ENCODE peak calls at places on chromosome 1, in nine cellular contexts. P is PC-3, E is upper lobe of right lung, X is cardiac fibroblast, H is GM12864, I is body of pancreas, T is astrocyte of the cerebellum, W is cardiac muscle cell, C is left lung. Q is an unnamed sample.
A peak's percentile ranks its signal among the peaks of the same experiment; 100 is the strongest.

GRCh38 chr1:163131981-163132380 is 62.8 kb downstream of the RGS4 start:
- DNase-seq in P (no peak), E (no peak), X (no peak), H (no peak), I (no peak), T (no peak), W (no peak), C (peak; percentile 31), Q (no peak)

GRCh38 chr1:69688178-69688577 is 120.5 kb downstream of the LRRC7 start:
- DNase-seq in P (no peak), E (no peak), X (no peak), H (no peak), I (no peak), T (no peak), W (no peak), C (no peak), Q (no peak)

GRCh38 chr1:200038987-200039848 is 11.7 kb downstream of the NR5A2 start:
- DNase-seq in P (peak; percentile 71), E (peak; percentile 72), X (no peak), H (no peak), I (peak; percentile 64), T (no peak), W (peak; percentile 59), C (peak; percentile 86), Q (no peak)

GRCh38 chr1:62528015-62528414 is 69.3 kb upstream of the ANGPTL3 start:
- DNase-seq in P (no peak), E (no peak), X (peak; percentile 53), H (no peak), I (peak; percentile 52), T (no peak), W (no peak), C (no peak), Q (no peak)

GRCh38 chr1:245690153-245690552 is 535.4 kb downstream of the KIF26B start:
- DNase-seq in P (no peak), E (no peak), X (no peak), H (no peak), I (no peak), T (peak; percentile 12), W (no peak), C (no peak), Q (peak; percentile 38)

GRCh38 chr1:40478276-40478675 is 1.2 kb downstream of the ZFP69 start:
- DNase-seq in P (no peak), E (no peak), X (no peak), H (no peak), I (no peak), T (no peak), W (no peak), C (no peak), Q (no peak)

GRCh38 chr1:25700626-25701025 is 84.0 kb downstream of the MAN1C1 start:
- DNase-seq in P (no peak), E (no peak), X (peak; percentile 24), H (no peak), I (no peak), T (no peak), W (peak; percentile 41), C (no peak), Q (no peak)

GRCh38 chr1:173122958-173123852 is 72.5 kb upstream of the TNFSF18 start:
- DNase-seq in P (no peak), E (peak; percentile 80), X (peak; percentile 98), H (no peak), I (peak; percentile 40), T (peak; percentile 57), W (peak; percentile 18), C (peak; percentile 77), Q (peak; percentile 96)

GRCh38 chr1:226107471-226108460 is 45.2 kb downstream of the H3-3A start:
- DNase-seq in P (peak; percentile 80), E (no peak), X (no peak), H (no peak), I (no peak), T (no peak), W (no peak), C (no peak), Q (no peak)

GRCh38 chr1:117673405-117673804 is 67.6 kb downstream of the TENT5C start:
- DNase-seq in P (peak; percentile 63), E (no peak), X (peak; percentile 45), H (no peak), I (no peak), T (no peak), W (no peak), C (no peak), Q (peak; percentile 46)

DNA sequence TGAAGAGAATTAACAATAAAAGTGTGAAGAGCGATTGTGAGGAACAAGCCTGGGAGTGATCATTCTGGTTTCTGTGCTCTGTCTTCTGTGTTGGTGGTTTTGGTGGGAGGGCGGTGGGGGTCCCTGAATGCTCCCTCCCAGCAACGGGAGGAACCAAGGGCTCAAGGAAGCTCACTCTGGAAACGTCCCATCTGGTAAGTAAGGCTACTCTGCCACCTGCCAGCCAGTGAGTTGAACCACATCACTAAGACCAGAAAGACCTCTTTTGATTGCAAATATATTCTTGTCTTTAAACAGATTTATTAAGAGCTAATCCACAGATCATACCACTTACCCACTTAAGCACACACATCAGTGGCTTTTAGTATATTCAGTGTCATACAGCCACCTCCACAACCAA is 125.0 kb downstream of the PRDM2 start:
- DNase-seq in P (no peak), E (no peak), X (no peak), H (no peak), I (no peak), T (no peak), W (no peak), C (no peak), Q (peak; percentile 28)
- TF ChIP-seq CTCF in P (peak; percentile 42), E (no peak), X (no peak), H (peak; percentile 13), I (no peak), T (no peak), W (no peak), C (no peak), Q (peak; percentile 41)

GRCh38 chr1:247390116-247390791 is 25.7 kb upstream of the NLRP3 start:
- DNase-seq in P (peak; percentile 98), E (peak; percentile 77), X (peak; percentile 85), H (peak; percentile 95), I (peak; percentile 84), T (peak; percentile 22), W (peak; percentile 81), C (peak; percentile 82), Q (peak; percentile 82)
- H3K4me3 ChIP-seq in P (peak overlapping the region; percentile 26), E (peak overlapping the region; percentile 37), X (peak overlapping the region; percentile 30), H (no peak overlapping the region), I (no peak overlapping the region), T (no peak overlapping the region), W (no peak overlapping the region), C (no peak overlapping the region), Q (peak overlapping the region; percentile 42)

GRCh38 chr1:29341936-29342335 is 105.6 kb downstream of the PTPRU start:
- DNase-seq in P (peak; percentile 17), E (no peak), X (peak; percentile 8), H (no peak), I (no peak), T (no peak), W (peak; percentile 18), C (no peak), Q (peak; percentile 13)
- TF ChIP-seq CTCF in P (peak; percentile 51), E (no peak), X (no peak), H (no peak), I (no peak), T (peak; percentile 38), W (peak; percentile 29), C (no peak), Q (peak; percentile 38)

DNA sequence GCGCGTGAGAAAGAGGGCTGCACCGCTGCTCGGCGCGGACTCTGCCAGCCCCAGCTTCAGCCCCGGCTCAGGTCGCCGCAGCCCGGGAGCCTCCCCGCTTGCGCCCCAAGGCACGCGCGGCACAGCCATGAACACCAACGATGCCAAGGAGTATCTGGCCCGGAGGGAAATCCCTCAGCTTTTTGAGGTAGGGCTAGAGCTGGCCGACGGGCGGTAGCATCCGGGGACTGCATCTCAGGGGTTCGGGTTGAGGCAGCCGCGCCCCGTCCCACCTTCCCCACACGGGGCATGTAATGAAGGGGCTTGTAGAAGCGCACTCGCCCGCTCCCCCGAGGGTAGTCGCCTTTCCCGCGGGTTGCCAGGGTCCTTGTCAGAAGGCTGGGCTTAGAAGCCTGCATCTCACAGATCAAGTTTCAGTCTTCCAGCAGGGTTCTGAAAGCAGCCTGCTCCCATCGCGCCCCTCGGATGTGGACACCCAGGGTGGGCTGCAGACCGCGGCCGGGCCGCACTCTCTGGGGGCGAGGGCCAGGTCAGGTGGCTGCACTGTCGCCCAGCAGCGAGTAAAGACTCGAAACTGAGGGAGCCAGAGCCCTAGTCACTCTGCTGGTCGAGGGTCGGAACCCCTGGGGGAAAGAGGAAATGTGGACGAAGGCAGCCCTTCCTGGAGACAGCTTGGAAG is 507 bp downstream of the AK5 start:
- DNase-seq in P (peak; percentile 23), E (peak; percentile 58), X (peak; percentile 44), H (no peak), I (peak; percentile 7), T (no peak), W (peak; percentile 20), C (no peak), Q (peak; percentile 19)
- H3K4me3 ChIP-seq in P (peak overlapping the region; percentile 85), E (peak overlapping the region; percentile 43), X (peak overlapping the region; percentile 68), H (peak overlapping the region; percentile 29), I (peak overlapping the region; percentile 11), T (peak overlapping the region; percentile 63), W (peak overlapping the region; percentile 69), C (peak overlapping the region; percentile 33), Q (peak overlapping the region; percentile 64)

GRCh38 chr1:231170875-231171274 is 9.0 kb downstream of the TRIM67 start:
- DNase-seq in P (no peak), E (no peak), X (no peak), H (no peak), I (no peak), T (no peak), W (no peak), C (no peak), Q (no peak)
- TF ChIP-seq CTCF in P (peak; percentile 49), E (no peak), X (no peak), H (peak; percentile 28), I (no peak), T (peak; percentile 6), W (peak; percentile 18), C (no peak), Q (peak; percentile 34)

GRCh38 chr1:183477986-183478781 is 5.9 kb downstream of the SMG7 start:
- DNase-seq in P (no peak), E (no peak), X (no peak), H (no peak), I (no peak), T (no peak), W (no peak), C (no peak), Q (no peak)
- H3K4me3 ChIP-seq in P (no peak overlapping the region), E (no peak overlapping the region), X (no peak overlapping the region), H (peak overlapping the region; percentile 20), I (no peak overlapping the region), T (no peak overlapping the region), W (no peak overlapping the region), C (no peak overlapping the region), Q (no peak overlapping the region)

DNA sequence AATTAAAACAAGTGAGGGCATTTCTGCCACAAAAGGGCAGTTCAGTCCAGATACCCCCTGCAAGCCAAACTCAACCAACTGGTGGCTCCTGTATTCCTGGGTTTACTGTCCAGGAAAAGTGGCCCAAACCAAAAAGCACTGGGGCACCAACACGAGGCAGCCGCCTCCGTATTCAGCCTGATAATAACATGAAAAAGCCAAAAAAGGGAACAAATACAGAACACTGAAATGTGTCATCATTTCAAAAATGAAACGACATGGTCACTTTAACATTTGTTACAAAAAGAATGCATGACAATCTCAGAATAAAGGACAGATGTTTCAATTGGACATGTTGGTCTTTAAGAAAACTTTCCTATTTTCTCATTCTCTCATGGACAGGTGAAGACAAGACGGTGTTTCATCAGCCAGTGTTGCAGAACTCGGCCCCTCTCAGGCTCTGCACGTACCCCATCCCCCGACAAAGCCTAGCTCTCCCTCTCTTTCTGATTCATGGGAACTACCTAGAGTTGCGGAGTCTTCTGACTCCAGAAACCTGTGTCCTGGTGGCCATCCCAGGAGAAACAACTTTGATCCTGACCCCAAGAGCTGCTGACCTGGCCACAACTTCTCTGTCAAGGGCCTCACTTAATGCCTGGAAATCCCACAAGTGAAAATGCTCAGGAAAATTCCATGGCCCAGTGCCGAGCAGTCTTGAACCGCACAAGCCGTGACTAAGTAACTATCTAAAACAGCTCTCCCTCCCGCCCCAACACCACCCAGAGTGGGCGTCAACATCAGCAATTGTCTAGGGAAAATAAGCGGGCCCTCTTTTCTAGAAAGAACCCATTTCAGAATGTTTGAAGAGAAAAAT is 27.1 kb downstream of the ZBTB17 start:
- DNase-seq in P (no peak), E (peak; percentile 80), X (peak; percentile 96), H (no peak), I (peak; percentile 54), T (peak; percentile 95), W (no peak), C (no peak), Q (peak; percentile 91)
- TF ChIP-seq CTCF in P (no peak), E (peak; percentile 11), X (no peak), H (no peak), I (no peak), T (no peak), W (no peak), C (no peak), Q (no peak)